ENCODE peak calls at places on chromosome 5, in nine cellular contexts. One of them, this sample, is unnamed.

GRCh38 chr5:144187699-144188294 is 17.1 kb downstream of the KCTD16 start:
- DNase-seq in mucosa of descending colon: peak; percentile 79
- DNase-seq in psoas muscle: peak; percentile 52
- DNase-seq in CD8-positive, alpha-beta memory T cell: peak; percentile 93
- DNase-seq in uterus: no peak
- DNase-seq in naive thymus-derived CD4-positive, alpha-beta T cell: peak; percentile 84
- DNase-seq in stomach: peak; percentile 65
- DNase-seq in Panc1: no peak
- DNase-seq in neural progenitor cell: no peak
- DNase-seq in this sample: peak; percentile 76

GRCh38 chr5:141945511-141946024 is 12.4 kb downstream of the PCDH12 start:
- DNase-seq in stomach: no peak
- DNase-seq in psoas muscle: no peak
- DNase-seq in naive thymus-derived CD4-positive, alpha-beta T cell: no peak
- DNase-seq in neural progenitor cell: peak; percentile 45
- DNase-seq in uterus: no peak
- DNase-seq in Panc1: no peak
- DNase-seq in CD8-positive, alpha-beta memory T cell: no peak
- DNase-seq in mucosa of descending colon: no peak
- DNase-seq in this sample: peak; percentile 73

GRCh38 chr5:99586878-99587277 is 658.1 kb upstream of the CHD1 start:
- DNase-seq in stomach: no peak
- DNase-seq in uterus: no peak
- DNase-seq in naive thymus-derived CD4-positive, alpha-beta T cell: no peak
- DNase-seq in CD8-positive, alpha-beta memory T cell: no peak
- DNase-seq in Panc1: no peak
- DNase-seq in neural progenitor cell: no peak
- DNase-seq in mucosa of descending colon: no peak
- DNase-seq in psoas muscle: no peak
- DNase-seq in this sample: no peak

GRCh38 chr5:56575821-56576220 is 239.5 kb upstream of the MAP3K1 start:
- DNase-seq in stomach: no peak
- DNase-seq in uterus: no peak
- DNase-seq in neural progenitor cell: no peak
- DNase-seq in naive thymus-derived CD4-positive, alpha-beta T cell: no peak
- DNase-seq in Panc1: no peak
- DNase-seq in psoas muscle: no peak
- DNase-seq in CD8-positive, alpha-beta memory T cell: no peak
- DNase-seq in mucosa of descending colon: no peak
- DNase-seq in this sample: no peak

GRCh38 chr5:2759696-2760461 is 8.4 kb upstream of the IRX2 start:
- DNase-seq in naive thymus-derived CD4-positive, alpha-beta T cell: no peak
- DNase-seq in stomach: no peak
- DNase-seq in psoas muscle: no peak
- DNase-seq in CD8-positive, alpha-beta memory T cell: no peak
- DNase-seq in neural progenitor cell: no peak
- DNase-seq in mucosa of descending colon: no peak
- DNase-seq in Panc1: no peak
- DNase-seq in uterus: no peak
- DNase-seq in this sample: no peak

GRCh38 chr5:80010754-80011392 is 19.8 kb upstream of the MTX3 start:
- DNase-seq in psoas muscle: no peak
- DNase-seq in uterus: no peak
- DNase-seq in stomach: no peak
- DNase-seq in CD8-positive, alpha-beta memory T cell: no peak
- DNase-seq in neural progenitor cell: no peak
- DNase-seq in naive thymus-derived CD4-positive, alpha-beta T cell: no peak
- DNase-seq in mucosa of descending colon: no peak
- DNase-seq in Panc1: no peak
- DNase-seq in this sample: no peak

GRCh38 chr5:65126192-65126591 is 355.5 kb downstream of the ADAMTS6 start:
- DNase-seq in neural progenitor cell: peak; percentile 40
- DNase-seq in Panc1: no peak
- DNase-seq in CD8-positive, alpha-beta memory T cell: no peak
- DNase-seq in mucosa of descending colon: no peak
- DNase-seq in naive thymus-derived CD4-positive, alpha-beta T cell: no peak
- DNase-seq in stomach: no peak
- DNase-seq in psoas muscle: no peak
- DNase-seq in uterus: no peak
- DNase-seq in this sample: no peak

GRCh38 chr5:39928709-39929108 is 503.9 kb upstream of the DAB2 start:
- DNase-seq in psoas muscle: no peak
- DNase-seq in neural progenitor cell: no peak
- DNase-seq in uterus: no peak
- DNase-seq in CD8-positive, alpha-beta memory T cell: no peak
- DNase-seq in mucosa of descending colon: no peak
- DNase-seq in naive thymus-derived CD4-positive, alpha-beta T cell: no peak
- DNase-seq in Panc1: no peak
- DNase-seq in stomach: no peak
- DNase-seq in this sample: no peak

GRCh38 chr5:149268928-149269557 is 2.6 kb upstream of the AFAP1L1 start:
- DNase-seq in uterus: no peak
- DNase-seq in psoas muscle: no peak
- DNase-seq in mucosa of descending colon: no peak
- DNase-seq in stomach: no peak
- DNase-seq in Panc1: no peak
- DNase-seq in naive thymus-derived CD4-positive, alpha-beta T cell: peak; percentile 41
- DNase-seq in neural progenitor cell: peak; percentile 82
- DNase-seq in CD8-positive, alpha-beta memory T cell: no peak
- DNase-seq in this sample: no peak

GRCh38 chr5:145548097-145548496 is 287.0 kb downstream of the PRELID2 start:
- DNase-seq in uterus: no peak
- DNase-seq in psoas muscle: no peak
- DNase-seq in Panc1: no peak
- DNase-seq in CD8-positive, alpha-beta memory T cell: no peak
- DNase-seq in mucosa of descending colon: no peak
- DNase-seq in stomach: no peak
- DNase-seq in neural progenitor cell: no peak
- DNase-seq in naive thymus-derived CD4-positive, alpha-beta T cell: no peak
- DNase-seq in this sample: no peak

GRCh38 chr5:93621340-93621872 is 38.4 kb downstream of the NR2F1 start:
- DNase-seq in neural progenitor cell: peak; percentile 83
- DNase-seq in uterus: peak; percentile 85
- DNase-seq in Panc1: peak; percentile 52
- DNase-seq in naive thymus-derived CD4-positive, alpha-beta T cell: no peak
- DNase-seq in stomach: peak; percentile 53
- DNase-seq in mucosa of descending colon: peak; percentile 57
- DNase-seq in CD8-positive, alpha-beta memory T cell: peak; percentile 56
- DNase-seq in psoas muscle: peak; percentile 82
- DNase-seq in this sample: peak; percentile 95

GRCh38 chr5:147822686-147823491 is 8.6 kb downstream of the SPINK1 start:
- DNase-seq in Panc1: peak; percentile 61
- DNase-seq in mucosa of descending colon: peak; percentile 62
- DNase-seq in psoas muscle: no peak
- DNase-seq in uterus: no peak
- DNase-seq in stomach: peak; percentile 53
- DNase-seq in neural progenitor cell: peak; percentile 73
- DNase-seq in CD8-positive, alpha-beta memory T cell: peak; percentile 52
- DNase-seq in naive thymus-derived CD4-positive, alpha-beta T cell: no peak
- DNase-seq in this sample: no peak

GRCh38 chr5:95393279-95393678 is 2.1 kb downstream of the FAM81B start:
- DNase-seq in uterus: no peak
- DNase-seq in Panc1: no peak
- DNase-seq in neural progenitor cell: no peak
- DNase-seq in stomach: no peak
- DNase-seq in psoas muscle: no peak
- DNase-seq in CD8-positive, alpha-beta memory T cell: no peak
- DNase-seq in naive thymus-derived CD4-positive, alpha-beta T cell: no peak
- DNase-seq in mucosa of descending colon: no peak
- DNase-seq in this sample: no peak

GRCh38 chr5:115431116-115431515 is 113.5 kb downstream of the FEM1C start:
- DNase-seq in uterus: no peak
- DNase-seq in Panc1: no peak
- DNase-seq in CD8-positive, alpha-beta memory T cell: no peak
- DNase-seq in stomach: no peak
- DNase-seq in naive thymus-derived CD4-positive, alpha-beta T cell: no peak
- DNase-seq in neural progenitor cell: no peak
- DNase-seq in mucosa of descending colon: no peak
- DNase-seq in psoas muscle: no peak
- DNase-seq in this sample: no peak

GRCh38 chr5:28808967-28809810 is 1770.8 kb upstream of the CDH9 start:
- DNase-seq in stomach: no peak
- DNase-seq in uterus: no peak
- DNase-seq in Panc1: no peak
- DNase-seq in mucosa of descending colon: no peak
- DNase-seq in psoas muscle: peak; percentile 40
- DNase-seq in naive thymus-derived CD4-positive, alpha-beta T cell: no peak
- DNase-seq in CD8-positive, alpha-beta memory T cell: peak; percentile 49
- DNase-seq in neural progenitor cell: no peak
- DNase-seq in this sample: no peak

GRCh38 chr5:39494099-39494498 is 69.3 kb upstream of the DAB2 start:
- DNase-seq in CD8-positive, alpha-beta memory T cell: no peak
- DNase-seq in psoas muscle: no peak
- DNase-seq in uterus: no peak
- DNase-seq in naive thymus-derived CD4-positive, alpha-beta T cell: no peak
- DNase-seq in stomach: no peak
- DNase-seq in Panc1: no peak
- DNase-seq in mucosa of descending colon: no peak
- DNase-seq in neural progenitor cell: no peak
- DNase-seq in this sample: no peak

DNA sequence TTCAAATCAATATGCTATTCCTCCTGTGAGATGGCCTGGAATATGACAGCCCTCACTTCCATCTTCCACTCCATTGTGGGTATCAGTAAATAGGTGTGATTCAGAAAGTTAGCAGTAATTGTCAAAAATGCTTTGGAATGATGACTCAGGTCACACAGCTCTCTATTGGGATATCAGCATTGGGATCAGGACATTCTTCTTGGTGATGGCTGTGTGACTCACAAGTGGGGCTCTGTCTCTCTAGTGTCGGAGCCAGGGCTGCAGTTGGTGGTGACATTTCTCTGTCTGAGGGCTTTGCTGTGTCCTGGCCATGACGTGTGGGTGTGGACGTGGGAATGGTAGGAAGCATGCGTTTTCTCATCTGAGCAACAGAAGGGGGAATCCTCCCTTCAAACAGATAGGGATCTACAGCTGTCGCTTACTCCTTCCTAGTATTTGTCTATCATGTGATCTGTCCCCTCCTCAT is 125.1 kb downstream of the TRIO start:
- DNase-seq in mucosa of descending colon: no peak
- DNase-seq in uterus: no peak
- DNase-seq in naive thymus-derived CD4-positive, alpha-beta T cell: no peak
- DNase-seq in CD8-positive, alpha-beta memory T cell: no peak
- DNase-seq in Panc1: peak; percentile 98
- DNase-seq in neural progenitor cell: no peak
- DNase-seq in psoas muscle: peak; percentile 72
- DNase-seq in stomach: no peak
- DNase-seq in this sample: no peak
- H3K4me3 ChIP-seq in mucosa of descending colon: no peak overlapping the region
- H3K4me3 ChIP-seq in uterus: no peak overlapping the region
- H3K4me3 ChIP-seq in naive thymus-derived CD4-positive, alpha-beta T cell: no peak overlapping the region
- H3K4me3 ChIP-seq in CD8-positive, alpha-beta memory T cell: no peak overlapping the region
- H3K4me3 ChIP-seq in Panc1: peak overlapping the region; percentile 21
- H3K4me3 ChIP-seq in neural progenitor cell: no peak overlapping the region
- H3K4me3 ChIP-seq in psoas muscle: peak overlapping the region; percentile 20
- H3K4me3 ChIP-seq in stomach: no peak overlapping the region
- H3K4me3 ChIP-seq in this sample: no peak overlapping the region

GRCh38 chr5:9230355-9230754 is 315.5 kb downstream of the SEMA5A start:
- DNase-seq in uterus: no peak
- DNase-seq in Panc1: no peak
- DNase-seq in stomach: no peak
- DNase-seq in naive thymus-derived CD4-positive, alpha-beta T cell: no peak
- DNase-seq in mucosa of descending colon: no peak
- DNase-seq in CD8-positive, alpha-beta memory T cell: no peak
- DNase-seq in neural progenitor cell: no peak
- DNase-seq in psoas muscle: no peak
- DNase-seq in this sample: no peak
- H3K4me3 ChIP-seq in uterus: no peak overlapping the region
- H3K4me3 ChIP-seq in Panc1: no peak overlapping the region
- H3K4me3 ChIP-seq in stomach: no peak overlapping the region
- H3K4me3 ChIP-seq in naive thymus-derived CD4-positive, alpha-beta T cell: no peak overlapping the region
- H3K4me3 ChIP-seq in mucosa of descending colon: no peak overlapping the region
- H3K4me3 ChIP-seq in CD8-positive, alpha-beta memory T cell: no peak overlapping the region
- H3K4me3 ChIP-seq in neural progenitor cell: no peak overlapping the region
- H3K4me3 ChIP-seq in psoas muscle: no peak overlapping the region
- H3K4me3 ChIP-seq in this sample: no peak overlapping the region

GRCh38 chr5:179065703-179066102 is 5.5 kb downstream of the ZNF354C start:
- DNase-seq in mucosa of descending colon: no peak
- DNase-seq in Panc1: no peak
- DNase-seq in CD8-positive, alpha-beta memory T cell: no peak
- DNase-seq in stomach: no peak
- DNase-seq in uterus: no peak
- DNase-seq in naive thymus-derived CD4-positive, alpha-beta T cell: no peak
- DNase-seq in neural progenitor cell: no peak
- DNase-seq in psoas muscle: no peak
- DNase-seq in this sample: no peak

GRCh38 chr5:179061025-179061424 is 852 bp downstream of the ZNF354C start:
- DNase-seq in mucosa of descending colon: no peak
- DNase-seq in Panc1: no peak
- DNase-seq in naive thymus-derived CD4-positive, alpha-beta T cell: no peak
- DNase-seq in psoas muscle: peak; percentile 50
- DNase-seq in neural progenitor cell: no peak
- DNase-seq in CD8-positive, alpha-beta memory T cell: no peak
- DNase-seq in uterus: peak; percentile 16
- DNase-seq in stomach: no peak
- DNase-seq in this sample: no peak

GRCh38 chr5:179055436-179055835 is 4.7 kb upstream of the ZNF354C start:
- DNase-seq in Panc1: no peak
- DNase-seq in stomach: no peak
- DNase-seq in CD8-positive, alpha-beta memory T cell: no peak
- DNase-seq in uterus: no peak
- DNase-seq in naive thymus-derived CD4-positive, alpha-beta T cell: no peak
- DNase-seq in neural progenitor cell: no peak
- DNase-seq in mucosa of descending colon: no peak
- DNase-seq in psoas muscle: no peak
- DNase-seq in this sample: no peak

GRCh38 chr5:179054876-179055275 is 5.3 kb upstream of the ZNF354C start:
- DNase-seq in CD8-positive, alpha-beta memory T cell: no peak
- DNase-seq in Panc1: no peak
- DNase-seq in psoas muscle: no peak
- DNase-seq in neural progenitor cell: no peak
- DNase-seq in naive thymus-derived CD4-positive, alpha-beta T cell: no peak
- DNase-seq in mucosa of descending colon: no peak
- DNase-seq in uterus: no peak
- DNase-seq in stomach: no peak
- DNase-seq in this sample: no peak

GRCh38 chr5:179060116-179061008 is at the start of gene ZNF354C:
- DNase-seq in neural progenitor cell: peak; percentile 94
- DNase-seq in uterus: peak; percentile 88
- DNase-seq in psoas muscle: peak; percentile 94
- DNase-seq in mucosa of descending colon: peak; percentile 88
- DNase-seq in Panc1: no peak
- DNase-seq in stomach: peak; percentile 86
- DNase-seq in CD8-positive, alpha-beta memory T cell: peak; percentile 89
- DNase-seq in naive thymus-derived CD4-positive, alpha-beta T cell: peak; percentile 80
- DNase-seq in this sample: peak; percentile 96
- H3K4me3 ChIP-seq in neural progenitor cell: peak within 1 kb of the TSS; percentile 60
- H3K4me3 ChIP-seq in uterus: peak within 1 kb of the TSS; percentile 50
- H3K4me3 ChIP-seq in psoas muscle: peak within 1 kb of the TSS; percentile 82
- H3K4me3 ChIP-seq in mucosa of descending colon: peak within 1 kb of the TSS; percentile 61
- H3K4me3 ChIP-seq in Panc1: peak within 1 kb of the TSS; percentile 58
- H3K4me3 ChIP-seq in stomach: peak within 1 kb of the TSS; percentile 81
- H3K4me3 ChIP-seq in CD8-positive, alpha-beta memory T cell: peak within 1 kb of the TSS; percentile 76
- H3K4me3 ChIP-seq in naive thymus-derived CD4-positive, alpha-beta T cell: peak within 1 kb of the TSS; percentile 73
- H3K4me3 ChIP-seq in this sample: peak within 1 kb of the TSS; percentile 89

DNA sequence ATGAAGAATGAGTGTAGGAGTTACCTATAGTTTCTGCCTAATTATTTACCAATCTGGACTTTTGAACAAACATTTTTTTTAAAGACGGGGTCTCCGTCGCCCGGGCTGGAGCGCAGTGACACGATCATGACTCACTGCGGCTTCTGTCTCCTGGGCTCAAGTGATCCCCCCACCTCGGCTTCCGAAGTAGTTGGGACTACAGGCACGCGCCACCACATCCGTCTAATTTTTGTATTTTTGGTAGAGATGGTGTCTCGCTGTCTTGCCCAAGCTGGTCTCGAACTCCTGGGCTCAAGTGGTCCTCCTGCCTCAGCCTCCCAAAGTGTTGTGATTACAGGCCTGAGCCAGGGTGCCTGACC is 1.5 kb downstream of the CTNNA1 start:
- DNase-seq in Panc1: no peak
- DNase-seq in mucosa of descending colon: peak; percentile 11
- DNase-seq in uterus: no peak
- DNase-seq in CD8-positive, alpha-beta memory T cell: no peak
- DNase-seq in neural progenitor cell: no peak
- DNase-seq in psoas muscle: no peak
- DNase-seq in stomach: no peak
- DNase-seq in naive thymus-derived CD4-positive, alpha-beta T cell: no peak
- DNase-seq in this sample: no peak
- H3K4me3 ChIP-seq in Panc1: peak overlapping the region; percentile 95
- H3K4me3 ChIP-seq in mucosa of descending colon: peak overlapping the region; percentile 88
- H3K4me3 ChIP-seq in uterus: peak overlapping the region; percentile 94
- H3K4me3 ChIP-seq in CD8-positive, alpha-beta memory T cell: no peak overlapping the region
- H3K4me3 ChIP-seq in neural progenitor cell: peak overlapping the region; percentile 72
- H3K4me3 ChIP-seq in psoas muscle: peak overlapping the region; percentile 96
- H3K4me3 ChIP-seq in stomach: peak overlapping the region; percentile 80
- H3K4me3 ChIP-seq in naive thymus-derived CD4-positive, alpha-beta T cell: no peak overlapping the region
- H3K4me3 ChIP-seq in this sample: peak overlapping the region; percentile 94

This sample was measured in kidney.